ENCODE peak calls at places on chromosomes 7 and 10, in ten cellular contexts. G is SW 1271; M is fibroblast of the conjunctiva; Q is EL; J is HEK293T; E is cerebellar cortex; N is RKO; W is adrenal gland; R is DMS79 treated with DMSO at 0.1 percent for 48 hours; U is activated T-cell treated with anti-CD3 and anti-CD28 coated beads, Interleukin-2, amount 50 U/mL, for 24 hours. D is an unnamed sample.

GRCh38 chr7:140673063-140673769 is 471 bp downstream of the ADCK2 start:
- DNase-seq in R (peak; percentile 55), G (no peak), M (no peak), W (peak; percentile 37), E (no peak), J (peak; percentile 72), Q (peak; percentile 18), U (peak; percentile 82), N (peak; percentile 51), D (peak; percentile 90)

GRCh38 chr7:16776053-16776452 is 22.5 kb downstream of the TSPAN13 start:
- DNase-seq in M (no peak), E (no peak), Q (no peak), G (no peak), W (no peak), J (no peak), N (no peak), R (no peak), U (no peak), D (peak; percentile 21)

GRCh38 chr10:127922675-127923366 is 15.9 kb downstream of the PTPRE start:
- DNase-seq in M (peak; percentile 34), G (no peak), Q (peak; percentile 91), N (no peak), R (no peak), U (no peak), E (no peak), W (peak; percentile 93), J (no peak), D (no peak)

GRCh38 chr10:18660816-18661431 is 1.7 kb downstream of the ARL5B start:
- DNase-seq in W (no peak), E (no peak), J (no peak), G (no peak), M (no peak), R (no peak), N (no peak), U (no peak), Q (no peak), D (no peak)

GRCh38 chr7:96655956-96656355 is 53.7 kb downstream of the SEM1 start:
- DNase-seq in G (no peak), J (no peak), U (no peak), Q (no peak), E (no peak), N (no peak), R (no peak), W (no peak), M (no peak), D (no peak)

GRCh38 chr7:107125475-107125874 is 43.3 kb upstream of the HBP1 start:
- DNase-seq in W (no peak), E (no peak), R (peak; percentile 94), U (no peak), G (no peak), N (no peak), Q (no peak), M (no peak), J (no peak), D (no peak)

GRCh38 chr7:55965805-55966421 is 1.5 kb downstream of the NIPSNAP2 start:
- DNase-seq in E (peak; percentile 33), U (no peak), G (no peak), N (no peak), M (peak; percentile 57), Q (peak; percentile 58), W (peak; percentile 83), J (no peak), R (no peak), D (no peak)

GRCh38 chr7:137985253-137985896 is 16.5 kb downstream of the CREB3L2 start:
- DNase-seq in U (no peak), R (no peak), W (no peak), J (no peak), Q (no peak), N (no peak), G (no peak), E (no peak), M (no peak), D (no peak)

GRCh38 chr10:69292449-69292848 is 14.2 kb downstream of the HK1 start:
- DNase-seq in U (no peak), E (no peak), W (no peak), N (no peak), J (no peak), R (no peak), Q (no peak), G (no peak), M (no peak), D (no peak)

GRCh38 chr10:72107325-72108003 is 19.1 kb upstream of the SPOCK2 start:
- DNase-seq in E (no peak), W (no peak), R (no peak), Q (no peak), M (no peak), G (no peak), U (no peak), N (no peak), J (no peak), D (no peak)

GRCh38 chr10:112517381-112517976 is 70.5 kb downstream of the VTI1A start:
- DNase-seq in M (no peak), E (no peak), Q (peak; percentile 40), R (no peak), G (no peak), N (no peak), J (no peak), U (no peak), W (no peak), D (no peak)

GRCh38 chr7:45082031-45082830 is 6.5 kb downstream of the NACAD start:
- DNase-seq in M (no peak), N (no peak), W (peak; percentile 53), U (peak; percentile 25), G (no peak), E (no peak), J (no peak), R (no peak), Q (no peak), D (peak; percentile 51)

GRCh38 chr7:143444063-143444782 is 970 bp downstream of the TAS2R60 start:
- DNase-seq in G (no peak), M (no peak), R (no peak), N (no peak), E (no peak), Q (no peak), W (no peak), U (no peak), J (no peak), D (no peak)

GRCh38 chr7:128129224-128129864 is 98.1 kb upstream of the LRRC4 start:
- DNase-seq in R (no peak), N (no peak), Q (no peak), W (no peak), J (no peak), U (no peak), M (no peak), E (no peak), G (no peak), D (no peak)

GRCh38 chr10:29815572-29815971 is 180.8 kb upstream of the SVIL start:
- DNase-seq in Q (no peak), E (no peak), G (no peak), R (no peak), M (no peak), J (no peak), W (no peak), U (no peak), N (no peak), D (no peak)

GRCh38 chr10:111707066-111707465 is 476.5 kb downstream of the GPAM start:
- DNase-seq in W (no peak), R (no peak), U (no peak), G (no peak), J (no peak), E (no peak), N (no peak), M (peak; percentile 28), Q (no peak), D (no peak)

GRCh38 chr10:37856881-37857286 is 526 bp downstream of the ZNF248 start:
- DNase-seq in W (peak; percentile 45), M (no peak), J (peak; percentile 7), E (peak; percentile 35), U (no peak), R (no peak), Q (peak; percentile 23), G (no peak), N (peak; percentile 64), D (peak; percentile 6)

GRCh38 chr10:49287689-49288340 is 11.2 kb upstream of the C10orf71 start:
- DNase-seq in G (no peak), W (no peak), R (no peak), U (no peak), E (no peak), J (no peak), M (no peak), Q (no peak), N (no peak), D (no peak)

GRCh38 chr7:114789942-114790341 is 132.0 kb upstream of the MDFIC start:
- DNase-seq in M (peak; percentile 55), U (no peak), W (no peak), N (peak; percentile 50), G (no peak), E (no peak), R (no peak), Q (peak; percentile 86), J (no peak), D (no peak)

GRCh38 chr7:99314504-99314903 is 11.2 kb upstream of the ARPC1A start:
- DNase-seq in Q (no peak), J (no peak), U (peak; percentile 45), E (no peak), M (no peak), N (no peak), R (no peak), G (no peak), W (no peak), D (no peak)

GRCh38 chr10:101219137-101219945 is 9.9 kb downstream of the LBX1 start:
- DNase-seq in J (no peak), R (no peak), N (no peak), U (no peak), G (no peak), E (no peak), M (no peak), W (no peak), Q (no peak), D (peak; percentile 28)

GRCh38 chr10:75622503-75622902 is 191.1 kb downstream of the LRMDA start:
- DNase-seq in G (no peak), J (no peak), Q (no peak), U (no peak), E (no peak), N (no peak), R (no peak), M (no peak), W (no peak), D (no peak)

GRCh38 chr7:29622335-29623265 is 59.0 kb downstream of the PRR15 start:
- DNase-seq in N (peak; percentile 98), R (no peak), E (no peak), J (no peak), Q (peak; percentile 96), U (no peak), W (no peak), M (peak; percentile 97), G (peak; percentile 86), D (no peak)

GRCh38 chr7:137169282-137169698 is 174.2 kb downstream of the PTN start:
- DNase-seq in W (peak; percentile 67), E (peak; percentile 61), M (peak; percentile 66), N (peak; percentile 74), J (peak; percentile 67), R (peak; percentile 94), G (no peak), Q (peak; percentile 59), U (no peak), D (peak; percentile 61)

GRCh38 chr10:118967160-118967559 is 62.4 kb upstream of the NANOS1 start:
- DNase-seq in N (no peak), W (peak; percentile 14), J (no peak), Q (no peak), E (no peak), R (no peak), M (no peak), U (no peak), G (no peak), D (no peak)

GRCh38 chr10:110355922-110356627 is 51.4 kb upstream of the SMNDC1 start:
- DNase-seq in M (no peak), E (no peak), G (no peak), N (peak; percentile 77), Q (no peak), U (peak; percentile 52), W (no peak), R (no peak), J (no peak), D (no peak)

GRCh38 chr7:1777122-1777521 is 107.0 kb downstream of the ELFN1 start:
- DNase-seq in Q (no peak), M (no peak), R (no peak), U (no peak), W (no peak), E (no peak), J (no peak), G (no peak), N (no peak), D (no peak)

GRCh38 chr7:30983914-30984247 is 20.1 kb downstream of the GHRHR start:
- DNase-seq in M (no peak), R (no peak), U (no peak), N (no peak), Q (no peak), W (no peak), E (no peak), J (no peak), G (no peak), D (no peak)

D was measured in H7.